ENCODE peak calls at places on chromosomes 5 and 9, in eight cellular contexts. U is skeletal muscle cell, B is transverse colon, Q is kidney, A is suprapubic skin, X is A172, D is GM04504, J is frontal cortex. P is an unnamed sample.

GRCh38 chr5:166354277-166354676 is 1937.2 kb upstream of the WWC1 start:
- DNase-seq in J (no peak), U (no peak), Q (no peak), A (no peak), X (no peak), D (no peak), B (no peak), P (no peak)

GRCh38 chr9:19992556-19992955 is 203.7 kb upstream of the SLC24A2 start:
- DNase-seq in D (no peak), Q (no peak), U (peak; percentile 67), B (no peak), J (no peak), X (peak; percentile 89), A (no peak), P (no peak)

GRCh38 chr9:32672478-32672877 is 37.0 kb upstream of the TAF1L start:
- DNase-seq in Q (no peak), J (no peak), U (peak; percentile 40), X (peak; percentile 89), D (peak; percentile 30), B (no peak), A (no peak), P (peak; percentile 87)

GRCh38 chr9:115204827-115205506 is 87.0 kb upstream of the TNC start:
- DNase-seq in Q (no peak), X (peak; percentile 94), J (no peak), U (peak; percentile 75), A (no peak), D (no peak), B (no peak), P (peak; percentile 48)

GRCh38 chr5:95941756-95942155 is 19.9 kb downstream of the ELL2 start:
- DNase-seq in X (no peak), D (no peak), Q (no peak), J (no peak), A (no peak), U (no peak), B (no peak), P (no peak)

GRCh38 chr5:175517824-175518450 is 39.6 kb downstream of the SFXN1 start:
- DNase-seq in Q (no peak), X (peak; percentile 95), J (no peak), U (no peak), B (no peak), A (no peak), D (no peak), P (peak; percentile 84)

GRCh38 chr5:5638193-5638592 is 215.7 kb downstream of the ICE1 start:
- DNase-seq in D (no peak), Q (no peak), B (no peak), U (no peak), X (peak; percentile 8), J (no peak), A (no peak), P (no peak)

GRCh38 chr5:74294231-74294705 is 346.3 kb downstream of the ENC1 start:
- DNase-seq in A (no peak), U (no peak), D (no peak), B (no peak), J (no peak), X (no peak), Q (no peak), P (no peak)

GRCh38 chr5:172541119-172541763 is 86.9 kb upstream of the SH3PXD2B start:
- DNase-seq in Q (no peak), B (no peak), J (no peak), U (no peak), A (no peak), D (no peak), X (no peak), P (no peak)

GRCh38 chr9:92715488-92716231 is 45.7 kb upstream of the IPPK start:
- DNase-seq in B (no peak), A (peak; percentile 83), D (no peak), J (no peak), X (no peak), Q (no peak), U (no peak), P (no peak)

GRCh38 chr9:132806723-132807421 is 71.2 kb downstream of the AK8 start:
- DNase-seq in A (no peak), U (no peak), Q (peak; percentile 61), X (no peak), J (no peak), D (no peak), B (no peak), P (no peak)

GRCh38 chr9:107397076-107398049 is 92.2 kb downstream of the KLF4 start:
- DNase-seq in A (no peak), Q (no peak), U (no peak), D (peak; percentile 57), B (no peak), X (no peak), J (no peak), P (peak; percentile 49)

GRCh38 chr5:139814191-139814601 is 18.6 kb downstream of the PSD2 start:
- DNase-seq in B (no peak), X (no peak), D (no peak), U (no peak), Q (peak; percentile 43), A (no peak), J (no peak), P (no peak)

P was measured in astrocyte of the cerebellum.